ENCODE peak calls at places on chromosome X, in four cellular contexts. One of them, this sample, is unnamed. For H3K36me3, the result is how much of the 10 kb centered on the place peaks cover.

GRCh38 chrX:82412851-82413250 is 1095.2 kb upstream of the POU3F4 start:
- DNase-seq in CD8-positive, alpha-beta memory T cell: no peak
- DNase-seq in mesendoderm: peak
- DNase-seq in effector memory CD4-positive, alpha-beta T cell: no peak
- DNase-seq in this sample: no peak

GRCh38 chrX:109740076-109740809 is 7.2 kb upstream of the ACSL4 start:
- DNase-seq in mesendoderm: no peak
- DNase-seq in CD8-positive, alpha-beta memory T cell: no peak
- DNase-seq in effector memory CD4-positive, alpha-beta T cell: no peak
- DNase-seq in this sample: no peak

GRCh38 chrX:45006002-45006800 is 133.2 kb downstream of the KDM6A start:
- DNase-seq in CD8-positive, alpha-beta memory T cell: no peak
- DNase-seq in effector memory CD4-positive, alpha-beta T cell: no peak
- DNase-seq in mesendoderm: peak
- DNase-seq in this sample: no peak

GRCh38 chrX:56233682-56234081 is 1.5 kb downstream of the KLF8 start:
- DNase-seq in mesendoderm: peak
- DNase-seq in CD8-positive, alpha-beta memory T cell: no peak
- DNase-seq in effector memory CD4-positive, alpha-beta T cell: no peak
- DNase-seq in this sample: peak

GRCh38 chrX:130108647-130109428 is 1.5 kb downstream of the ELF4 start:
- DNase-seq in CD8-positive, alpha-beta memory T cell: peak
- DNase-seq in effector memory CD4-positive, alpha-beta T cell: no peak
- DNase-seq in mesendoderm: peak
- DNase-seq in this sample: no peak

GRCh38 chrX:48683411-48683982 is at the start of gene WAS:
- DNase-seq in mesendoderm: no peak
- DNase-seq in CD8-positive, alpha-beta memory T cell: peak
- DNase-seq in effector memory CD4-positive, alpha-beta T cell: peak
- DNase-seq in this sample: no peak

GRCh38 chrX:142089193-142089592 is 115.9 kb downstream of the MAGEC2 start:
- DNase-seq in CD8-positive, alpha-beta memory T cell: no peak
- DNase-seq in mesendoderm: peak
- DNase-seq in effector memory CD4-positive, alpha-beta T cell: no peak
- DNase-seq in this sample: no peak

GRCh38 chrX:44432641-44433040 is 89.2 kb upstream of the EFHC2 start:
- DNase-seq in mesendoderm: peak
- DNase-seq in effector memory CD4-positive, alpha-beta T cell: no peak
- DNase-seq in CD8-positive, alpha-beta memory T cell: no peak
- DNase-seq in this sample: no peak

GRCh38 chrX:10847333-10847732 is 226.9 kb upstream of the MID1 start:
- DNase-seq in effector memory CD4-positive, alpha-beta T cell: no peak
- DNase-seq in mesendoderm: no peak
- DNase-seq in CD8-positive, alpha-beta memory T cell: no peak
- DNase-seq in this sample: no peak

GRCh38 chrX:48522291-48522690 is 683 bp downstream of the EBP start:
- DNase-seq in CD8-positive, alpha-beta memory T cell: no peak
- DNase-seq in effector memory CD4-positive, alpha-beta T cell: no peak
- DNase-seq in mesendoderm: no peak
- DNase-seq in this sample: peak

GRCh38 chrX:23287191-23287764 is 47.4 kb upstream of the PTCHD1 start:
- DNase-seq in effector memory CD4-positive, alpha-beta T cell: no peak
- DNase-seq in mesendoderm: no peak
- DNase-seq in CD8-positive, alpha-beta memory T cell: no peak
- DNase-seq in this sample: no peak

GRCh38 chrX:54089191-54089590 is 44.9 kb upstream of the PHF8 start:
- DNase-seq in mesendoderm: no peak
- DNase-seq in effector memory CD4-positive, alpha-beta T cell: no peak
- DNase-seq in CD8-positive, alpha-beta memory T cell: no peak
- DNase-seq in this sample: no peak

GRCh38 chrX:1391707-1392375 is at the start of gene SLC25A6:
- DNase-seq in effector memory CD4-positive, alpha-beta T cell: peak
- DNase-seq in mesendoderm: peak
- DNase-seq in CD8-positive, alpha-beta memory T cell: peak
- DNase-seq in this sample: peak

GRCh38 chrX:153336128-153336894 is 2.4 kb downstream of the ZNF275 start:
- DNase-seq in CD8-positive, alpha-beta memory T cell: peak
- DNase-seq in effector memory CD4-positive, alpha-beta T cell: no peak
- DNase-seq in mesendoderm: no peak
- DNase-seq in this sample: no peak

GRCh38 chrX:32084757-32085156 is 1012.9 kb upstream of the FTHL17 start:
- DNase-seq in mesendoderm: no peak
- DNase-seq in CD8-positive, alpha-beta memory T cell: no peak
- DNase-seq in effector memory CD4-positive, alpha-beta T cell: no peak
- DNase-seq in this sample: no peak

GRCh38 chrX:129433461-129433860 is 89.8 kb downstream of the SMARCA1 start:
- DNase-seq in effector memory CD4-positive, alpha-beta T cell: no peak
- DNase-seq in CD8-positive, alpha-beta memory T cell: no peak
- DNase-seq in mesendoderm: no peak
- DNase-seq in this sample: no peak

GRCh38 chrX:10484683-10485247 is 135.6 kb downstream of the MID1 start:
- DNase-seq in CD8-positive, alpha-beta memory T cell: no peak
- DNase-seq in mesendoderm: no peak
- DNase-seq in effector memory CD4-positive, alpha-beta T cell: no peak
- DNase-seq in this sample: no peak

GRCh38 chrX:15202458-15203177 is 67.3 kb downstream of the ASB9 start:
- DNase-seq in mesendoderm: no peak
- DNase-seq in effector memory CD4-positive, alpha-beta T cell: no peak
- DNase-seq in CD8-positive, alpha-beta memory T cell: no peak
- DNase-seq in this sample: no peak

GRCh38 chrX:7045238-7045955 is 102.1 kb upstream of the STS start:
- DNase-seq in CD8-positive, alpha-beta memory T cell: no peak
- DNase-seq in mesendoderm: no peak
- DNase-seq in effector memory CD4-positive, alpha-beta T cell: no peak
- DNase-seq in this sample: no peak

GRCh38 chrX:101659601-101660063 is at the start of gene ARMCX2:
- DNase-seq in effector memory CD4-positive, alpha-beta T cell: no peak
- DNase-seq in mesendoderm: peak
- DNase-seq in CD8-positive, alpha-beta memory T cell: peak
- DNase-seq in this sample: peak

GRCh38 chrX:133645977-133646750 is 230.9 kb upstream of the GPC4 start:
- DNase-seq in mesendoderm: no peak
- DNase-seq in effector memory CD4-positive, alpha-beta T cell: no peak
- DNase-seq in CD8-positive, alpha-beta memory T cell: no peak
- DNase-seq in this sample: no peak

GRCh38 chrX:97126020-97126419 is 242.3 kb downstream of the RPA4 start:
- DNase-seq in effector memory CD4-positive, alpha-beta T cell: no peak
- DNase-seq in mesendoderm: no peak
- DNase-seq in CD8-positive, alpha-beta memory T cell: no peak
- DNase-seq in this sample: no peak

GRCh38 chrX:40299028-40299479 is 201.3 kb upstream of the BCOR start:
- DNase-seq in effector memory CD4-positive, alpha-beta T cell: no peak
- DNase-seq in CD8-positive, alpha-beta memory T cell: no peak
- DNase-seq in mesendoderm: peak
- DNase-seq in this sample: no peak

GRCh38 chrX:3820170-3820569 is 106.7 kb upstream of the PRKX start:
- DNase-seq in mesendoderm: no peak
- DNase-seq in CD8-positive, alpha-beta memory T cell: no peak
- DNase-seq in effector memory CD4-positive, alpha-beta T cell: no peak
- DNase-seq in this sample: no peak

GRCh38 chrX:110915120-110915519 is 119.5 kb upstream of the CHRDL1 start:
- DNase-seq in CD8-positive, alpha-beta memory T cell: no peak
- DNase-seq in mesendoderm: no peak
- DNase-seq in effector memory CD4-positive, alpha-beta T cell: no peak
- DNase-seq in this sample: no peak

GRCh38 chrX:78517124-78517523 is 142.0 kb downstream of the RTL3 start:
- DNase-seq in effector memory CD4-positive, alpha-beta T cell: peak
- DNase-seq in CD8-positive, alpha-beta memory T cell: peak
- DNase-seq in mesendoderm: no peak
- DNase-seq in this sample: no peak

GRCh38 chrX:57596109-57596870 is 4.5 kb downstream of the ZXDB start:
- DNase-seq in effector memory CD4-positive, alpha-beta T cell: no peak
- DNase-seq in mesendoderm: peak
- DNase-seq in CD8-positive, alpha-beta memory T cell: no peak
- DNase-seq in this sample: no peak

DNA sequence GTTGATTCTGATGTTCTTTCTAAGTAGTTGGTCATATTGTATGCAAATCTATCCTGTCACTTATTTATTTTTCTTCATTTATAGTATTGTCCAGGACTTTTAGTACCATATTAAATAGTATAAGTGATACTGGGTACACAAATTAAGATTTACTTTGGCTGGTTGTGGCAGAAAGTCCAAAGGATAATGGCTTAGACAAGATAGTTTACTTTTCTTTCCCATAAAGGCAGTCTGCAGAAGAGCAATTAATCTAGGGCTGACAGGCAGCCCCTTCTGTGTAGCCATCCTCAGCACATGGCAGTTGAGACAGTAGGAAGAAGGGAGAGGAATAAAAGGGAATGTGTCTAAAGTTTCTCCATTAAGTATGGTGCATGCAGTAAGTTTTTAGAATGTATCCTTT is 6.4 kb downstream of the RBM10 start:
- DNase-seq in effector memory CD4-positive, alpha-beta T cell: no peak
- DNase-seq in mesendoderm: no peak
- DNase-seq in CD8-positive, alpha-beta memory T cell: no peak
- DNase-seq in this sample: no peak
- H3K36me3 ChIP-seq in effector memory CD4-positive, alpha-beta T cell: under half
- H3K36me3 ChIP-seq in mesendoderm: under half
- H3K36me3 ChIP-seq in CD8-positive, alpha-beta memory T cell: under half
- H3K36me3 ChIP-seq in this sample: under half

GRCh38 chrX:154494715-154495114 is 4.3 kb upstream of the SLC10A3 start:
- DNase-seq in mesendoderm: no peak
- DNase-seq in CD8-positive, alpha-beta memory T cell: no peak
- DNase-seq in effector memory CD4-positive, alpha-beta T cell: no peak
- DNase-seq in this sample: no peak
- H3K36me3 ChIP-seq in mesendoderm: under half
- H3K36me3 ChIP-seq in CD8-positive, alpha-beta memory T cell: under half
- H3K36me3 ChIP-seq in effector memory CD4-positive, alpha-beta T cell: under half
- H3K36me3 ChIP-seq in this sample: under half

DNA sequence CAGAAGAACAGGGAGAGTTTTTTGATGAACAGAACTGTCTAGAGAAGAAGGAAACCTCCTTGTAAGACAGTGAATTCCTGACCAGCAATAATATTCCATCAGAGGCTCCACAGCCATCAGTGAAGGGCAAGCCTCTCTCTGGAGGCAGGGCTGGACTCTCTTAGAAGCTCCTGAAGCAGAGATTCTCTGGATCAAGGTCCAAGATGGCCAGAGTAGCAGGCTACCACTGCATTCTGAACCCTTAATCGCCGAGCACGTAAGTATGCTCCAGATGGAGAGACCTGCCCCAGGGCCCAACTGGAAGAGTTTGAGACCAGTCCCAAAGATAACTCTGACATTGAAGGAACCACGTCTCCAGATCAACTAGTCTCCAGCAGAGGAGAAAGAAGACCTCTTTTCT is 16.4 kb downstream of the GABRE start:
- DNase-seq in mesendoderm: no peak
- DNase-seq in CD8-positive, alpha-beta memory T cell: no peak
- DNase-seq in effector memory CD4-positive, alpha-beta T cell: no peak
- DNase-seq in this sample: no peak
- H3K36me3 ChIP-seq in mesendoderm: under half
- H3K36me3 ChIP-seq in CD8-positive, alpha-beta memory T cell: under half
- H3K36me3 ChIP-seq in effector memory CD4-positive, alpha-beta T cell: under half
- H3K36me3 ChIP-seq in this sample: under half

GRCh38 chrX:24761306-24761705 is 67.6 kb downstream of the POLA1 start:
- DNase-seq in effector memory CD4-positive, alpha-beta T cell: no peak
- DNase-seq in CD8-positive, alpha-beta memory T cell: no peak
- DNase-seq in mesendoderm: no peak
- DNase-seq in this sample: no peak
- H3K36me3 ChIP-seq in effector memory CD4-positive, alpha-beta T cell: under half
- H3K36me3 ChIP-seq in CD8-positive, alpha-beta memory T cell: under half
- H3K36me3 ChIP-seq in mesendoderm: under half
- H3K36me3 ChIP-seq in this sample: under half